ENCODE peak calls at places on chromosomes 4 and X, in four cellular contexts. H is CD8-positive, alpha-beta memory T cell; J is astrocyte; Z is GM23248. V is an unnamed sample.
A peak's percentile ranks its signal among the peaks of the same experiment; 100 is the strongest.

GRCh38 chr4:151103758-151104157 is 4.3 kb downstream of the RPS3A start:
- DNase-seq in H (no peak), J (no peak), Z (no peak), V (no peak)

GRCh38 chr4:5824227-5824626 is 68.7 kb downstream of the CRMP1 start:
- DNase-seq in H (no peak), J (no peak), Z (no peak), V (no peak)

GRCh38 chr4:182261651-182262223 is 18.5 kb downstream of the TENM3 start:
- DNase-seq in H (no peak), J (no peak), Z (no peak), V (no peak)

GRCh38 chr4:72582853-72583252 is 13.8 kb upstream of the ADAMTS3 start:
- DNase-seq in H (no peak), J (no peak), Z (no peak), V (no peak)

GRCh38 chrX:98523026-98523425 is 1639.3 kb downstream of the RPA4 start:
- DNase-seq in H (no peak), J (no peak), Z (no peak), V (no peak)

GRCh38 chr4:146302833-146303232 is 88.5 kb downstream of the REELD1 start:
- DNase-seq in H (no peak), J (no peak), Z (no peak), V (no peak)

GRCh38 chrX:109393859-109394258 is 88.0 kb downstream of the GUCY2F start:
- DNase-seq in H (no peak), J (no peak), Z (no peak), V (no peak)

GRCh38 chrX:97074400-97074799 is 190.7 kb downstream of the RPA4 start:
- DNase-seq in H (no peak), J (peak; percentile 58), Z (peak; percentile 69), V (no peak)

GRCh38 chr4:16443504-16444088 is 217.3 kb upstream of the TAPT1 start:
- DNase-seq in H (no peak), J (peak; percentile 40), Z (peak; percentile 58), V (peak; percentile 32)

GRCh38 chr4:3331511-3332394 is 38.9 kb downstream of the RGS12 start:
- DNase-seq in H (no peak), J (no peak), Z (no peak), V (no peak)

DNA sequence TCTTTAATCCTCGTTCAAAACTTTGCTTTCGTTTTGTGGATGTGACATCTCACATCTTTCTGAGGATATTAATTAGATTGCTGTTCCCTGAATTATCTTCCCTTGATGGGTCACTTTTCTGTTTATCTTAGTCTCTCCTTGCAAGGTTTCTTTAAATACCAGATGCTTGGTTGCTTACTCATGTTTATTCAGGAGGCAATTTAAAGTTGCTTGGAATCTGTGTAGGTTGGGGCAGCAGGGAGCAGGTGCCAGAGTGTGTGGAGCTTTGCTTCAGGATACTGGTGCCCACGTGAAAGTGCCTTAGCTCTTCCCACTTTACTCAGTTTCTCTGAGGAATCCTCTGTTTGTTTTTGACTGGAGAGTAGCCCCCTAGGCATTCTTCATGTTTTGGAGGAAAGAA is 24.0 kb downstream of the ANAPC4 start:
- DNase-seq in H (no peak), J (peak; percentile 60), Z (peak; percentile 35), V (no peak)
- H3K36me3 ChIP-seq in H (peaks cover 34% of the 10 kb centered on the region), J (peaks cover 17% of the 10 kb centered on the region), Z (peaks cover 40% of the 10 kb centered on the region), V (peaks cover 88% of the 10 kb centered on the region)

DNA sequence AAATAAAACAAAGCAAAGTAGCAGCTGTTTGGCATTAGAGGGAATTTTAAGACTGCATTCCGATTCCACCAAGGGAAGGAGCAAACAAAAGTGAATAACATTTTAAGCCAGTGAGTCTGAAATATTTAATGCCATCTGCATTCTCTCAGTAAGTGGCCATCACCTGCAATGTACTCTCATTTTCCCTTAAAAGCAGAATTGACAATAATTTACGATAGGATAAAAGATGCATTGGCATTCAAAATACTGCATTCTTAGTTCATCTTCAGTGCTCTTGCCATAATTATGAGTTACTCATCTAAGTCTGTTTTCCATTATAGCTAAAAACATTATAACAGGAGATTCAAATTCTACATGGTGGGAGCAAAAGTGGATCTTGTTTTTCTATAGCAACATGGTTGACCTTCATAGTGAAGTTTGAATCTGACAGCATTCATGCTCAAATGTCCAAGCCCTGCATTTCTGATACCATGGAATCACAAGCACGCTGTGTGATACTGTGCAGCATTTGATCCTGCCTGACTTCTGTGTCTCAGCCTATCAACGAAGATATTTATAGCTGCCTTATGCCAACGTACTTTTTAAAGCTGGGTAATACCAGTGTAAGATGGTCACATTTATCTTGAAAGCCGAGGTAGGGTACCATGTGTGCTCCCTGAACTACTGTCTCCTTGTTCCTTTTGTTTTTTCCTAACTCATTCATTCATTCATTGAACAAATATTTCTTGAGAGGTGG is 355.3 kb upstream of the IGFBP7 start:
- DNase-seq in H (no peak), J (no peak), Z (no peak), V (no peak)
- H3K36me3 ChIP-seq in H (no peaks in the 10 kb centered on the region), J (no peaks in the 10 kb centered on the region), Z (no peaks in the 10 kb centered on the region), V (no peaks in the 10 kb centered on the region)

DNA sequence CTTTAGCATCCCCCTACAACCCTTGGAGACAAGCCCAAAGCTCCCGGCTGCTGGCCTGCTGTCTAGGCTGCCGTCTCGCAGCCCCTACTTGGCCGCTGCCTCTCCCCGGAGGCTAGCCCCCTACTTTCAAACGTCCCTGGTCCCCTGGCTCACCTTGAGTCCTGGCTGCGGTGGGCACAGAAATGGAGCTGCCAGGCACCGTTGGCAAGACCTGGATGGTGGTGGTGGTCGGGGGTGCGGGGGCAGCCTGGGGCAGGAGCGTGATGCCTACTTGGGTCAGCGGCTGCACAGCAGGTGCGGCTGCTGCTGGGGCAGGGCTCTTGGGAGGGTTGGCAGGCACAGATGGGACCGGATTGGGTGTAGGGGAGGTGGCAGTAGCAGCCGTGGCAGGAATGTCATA is 12.0 kb downstream of the HCFC1 start:
- DNase-seq in H (no peak), J (no peak), Z (no peak), V (no peak)
- H3K36me3 ChIP-seq in H (peaks cover 24% of the 10 kb centered on the region), J (peaks cover 5% of the 10 kb centered on the region), Z (no peaks in the 10 kb centered on the region), V (peaks cover 92% of the 10 kb centered on the region)

GRCh38 chr4:1378559-1379231 is 27.5 kb downstream of the NKX1-1 start:
- DNase-seq in H (no peak), J (no peak), Z (no peak), V (no peak)
- H3K36me3 ChIP-seq in H (no peaks in the 10 kb centered on the region), J (no peaks in the 10 kb centered on the region), Z (no peaks in the 10 kb centered on the region), V (peaks cover 78% of the 10 kb centered on the region)

DNA sequence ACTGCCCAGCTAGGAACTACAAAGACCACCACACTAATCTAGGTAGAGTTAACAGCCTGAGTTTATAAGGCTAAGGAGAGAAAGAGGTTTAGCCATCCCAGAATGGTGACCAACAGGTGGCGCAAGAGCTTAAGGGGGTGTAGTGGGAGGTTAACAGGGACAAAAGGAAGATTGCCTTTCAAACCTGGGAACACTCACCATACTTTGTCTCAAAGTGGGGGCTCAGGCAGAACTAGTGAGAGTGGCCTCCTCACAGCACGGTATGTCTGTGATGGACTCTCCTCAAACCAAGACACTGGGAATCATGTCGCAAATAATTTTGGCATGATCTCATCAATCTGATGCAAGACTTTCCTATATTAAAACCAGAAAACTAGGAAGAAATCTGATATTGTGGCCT is 23.4 kb downstream of the CCNI start:
- DNase-seq in H (peak; percentile 34), J (no peak), Z (peak; percentile 71), V (no peak)
- H3K36me3 ChIP-seq in H (peaks cover 52% of the 10 kb centered on the region), J (peaks cover 58% of the 10 kb centered on the region), Z (peaks cover 62% of the 10 kb centered on the region), V (peaks cover 60% of the 10 kb centered on the region)

DNA sequence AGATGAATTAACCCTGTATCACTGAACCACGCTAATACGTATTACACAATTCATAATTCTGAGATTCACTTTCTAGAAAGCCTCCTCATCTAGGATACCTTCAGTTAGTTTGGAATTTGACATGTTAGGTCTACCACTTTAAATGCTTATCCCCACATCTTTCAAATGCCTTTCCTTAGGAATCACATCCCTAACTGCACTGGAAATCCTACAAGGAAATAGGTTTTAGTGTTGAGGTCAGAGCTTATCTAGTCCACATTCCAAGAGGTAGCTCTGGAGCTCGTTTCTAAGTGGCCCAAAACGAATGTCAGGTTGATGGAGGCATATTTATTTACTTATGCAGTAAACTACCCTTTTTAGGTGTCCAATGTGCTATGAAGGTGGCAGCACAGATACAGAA is 18.0 kb downstream of the PDHA1 start:
- DNase-seq in H (no peak), J (no peak), Z (no peak), V (no peak)
- H3K36me3 ChIP-seq in H (peaks cover 20% of the 10 kb centered on the region), J (peaks cover 6% of the 10 kb centered on the region), Z (no peaks in the 10 kb centered on the region), V (peaks cover 70% of the 10 kb centered on the region)

DNA sequence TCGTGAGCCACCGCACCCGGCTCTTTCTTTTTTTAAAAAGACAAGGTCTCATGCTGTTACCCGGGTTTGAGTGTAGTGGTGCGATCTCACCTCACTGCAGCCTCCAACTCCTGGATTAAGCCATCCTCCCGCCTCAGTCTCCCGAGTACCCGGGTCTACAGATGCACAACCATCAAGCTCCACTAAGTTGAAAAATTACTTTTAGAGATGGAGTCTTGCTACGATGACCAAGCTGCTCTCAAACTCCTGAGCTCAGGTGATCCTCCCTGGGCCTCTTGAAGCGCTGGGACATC is 2.0 kb downstream of the SLC25A6 start:
- DNase-seq in H (no peak), J (no peak), Z (no peak), V (no peak)
- H3K36me3 ChIP-seq in H (peaks cover 56% of the 10 kb centered on the region), J (peaks cover 45% of the 10 kb centered on the region), Z (peaks cover 24% of the 10 kb centered on the region), V (peaks cover 80% of the 10 kb centered on the region)

GRCh38 chrX:43556207-43556606 is 99.9 kb upstream of the MAOA start:
- DNase-seq in H (no peak), J (no peak), Z (no peak), V (no peak)

GRCh38 chrX:43560247-43560946 is 95.7 kb upstream of the MAOA start:
- DNase-seq in H (no peak), J (no peak), Z (no peak), V (no peak)

GRCh38 chrX:43562372-43562771 is 93.7 kb upstream of the MAOA start:
- DNase-seq in H (no peak), J (no peak), Z (no peak), V (no peak)

GRCh38 chrX:43559643-43560042 is 96.5 kb upstream of the MAOA start:
- DNase-seq in H (peak; percentile 16), J (peak; percentile 9), Z (peak; percentile 25), V (peak; percentile 59)

DNA sequence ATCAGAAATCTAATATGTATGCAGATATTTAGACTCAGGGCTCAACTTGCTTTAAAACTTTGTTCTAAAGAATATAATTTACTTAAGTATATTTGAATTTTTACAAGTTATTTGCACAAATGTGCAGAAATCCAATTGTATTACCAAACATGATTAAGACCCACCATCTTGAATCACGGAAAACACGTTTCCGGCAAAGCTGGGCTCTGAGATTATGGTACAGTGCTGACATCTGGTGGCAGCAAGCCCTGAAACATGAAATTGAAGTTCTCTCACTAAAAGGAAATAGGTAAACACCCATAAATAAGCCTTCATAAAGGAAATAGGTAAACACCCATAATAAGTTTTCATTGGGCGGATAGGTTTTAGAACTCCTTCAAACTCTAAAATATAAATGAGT is 98.3 kb upstream of the MAOA start:
- DNase-seq in H (peak; percentile 41), J (peak; percentile 20), Z (peak; percentile 56), V (peak; percentile 43)
- H3K36me3 ChIP-seq in H (no peaks in the 10 kb centered on the region), J (no peaks in the 10 kb centered on the region), Z (no peaks in the 10 kb centered on the region), V (no peaks in the 10 kb centered on the region)